ENCODE peak calls at places on chromosomes 3 and 15, in nine cellular contexts. Y is H1, L is spleen, X is suprapubic skin, T is body of pancreas, P is ovary, M is tibial nerve, V is HepG2, I is breast epithelium. G is an unnamed sample.

GRCh38 chr3:144774897-144775296 is 803.3 kb downstream of the DIPK2A start:
- DNase-seq in Y (no peak), L (no peak), X (no peak), T (no peak), P (no peak), M (no peak), V (no peak), I (no peak), G (no peak)

GRCh38 chr3:129235310-129235917 is 14.0 kb upstream of the COPG1 start:
- DNase-seq in Y (no peak), L (no peak), X (no peak), T (no peak), P (no peak), M (no peak), V (no peak), I (no peak), G (no peak)

GRCh38 chr15:76903251-76903681 is 1.9 kb downstream of the SCAPER start:
- DNase-seq in Y (no peak), L (no peak), X (no peak), T (no peak), P (no peak), M (no peak), V (peak; percentile 27), I (no peak), G (no peak)

GRCh38 chr3:138942861-138943623 is 3.9 kb downstream of the FOXL2 start:
- DNase-seq in Y (no peak), L (no peak), X (no peak), T (no peak), P (no peak), M (no peak), V (no peak), I (no peak), G (no peak)

GRCh38 chr15:87498545-87498944 is 758.0 kb downstream of the NTRK3 start:
- DNase-seq in Y (no peak), L (no peak), X (no peak), T (no peak), P (no peak), M (no peak), V (no peak), I (no peak), G (no peak)

GRCh38 chr15:50355612-50355905 is 561 bp upstream of the GABPB1 start:
- DNase-seq in Y (no peak), L (no peak), X (no peak), T (no peak), P (no peak), M (no peak), V (no peak), I (no peak), G (no peak)

GRCh38 chr15:69154684-69155083 is 5.8 kb upstream of the GLCE start:
- DNase-seq in Y (no peak), L (no peak), X (no peak), T (no peak), P (no peak), M (no peak), V (no peak), I (no peak), G (no peak)

GRCh38 chr3:142929109-142929508 is 34.4 kb downstream of the PAQR9 start:
- DNase-seq in Y (no peak), L (no peak), X (no peak), T (peak; percentile 67), P (no peak), M (no peak), V (peak; percentile 55), I (no peak), G (no peak)

GRCh38 chr3:186286114-186286513 is 75.9 kb downstream of the DGKG start:
- DNase-seq in Y (no peak), L (no peak), X (no peak), T (no peak), P (no peak), M (no peak), V (no peak), I (no peak), G (no peak)

GRCh38 chr3:196694202-196694638 is 17.8 kb downstream of the CEP19 start:
- DNase-seq in Y (no peak), L (no peak), X (no peak), T (no peak), P (no peak), M (no peak), V (no peak), I (no peak), G (no peak)

GRCh38 chr15:63389902-63390301 is 8.3 kb upstream of the CA12 start:
- DNase-seq in Y (no peak), L (no peak), X (peak; percentile 77), T (peak; percentile 99), P (no peak), M (no peak), V (peak; percentile 23), I (peak; percentile 83), G (no peak)

GRCh38 chr15:67883228-67883773 is 43.5 kb upstream of the RNU6-1 start:
- DNase-seq in Y (no peak), L (no peak), X (no peak), T (no peak), P (no peak), M (no peak), V (no peak), I (no peak), G (no peak)

GRCh38 chr3:101827211-101828174 is 21.8 kb upstream of the NFKBIZ start:
- DNase-seq in Y (no peak), L (peak; percentile 94), X (peak; percentile 85), T (peak; percentile 81), P (peak; percentile 76), M (peak; percentile 60), V (peak; percentile 59), I (peak; percentile 75), G (peak; percentile 80)

GRCh38 chr15:47507221-47507985 is 209.9 kb upstream of the SEMA6D start:
- DNase-seq in Y (no peak), L (no peak), X (no peak), T (no peak), P (no peak), M (no peak), V (no peak), I (no peak), G (no peak)

DNA sequence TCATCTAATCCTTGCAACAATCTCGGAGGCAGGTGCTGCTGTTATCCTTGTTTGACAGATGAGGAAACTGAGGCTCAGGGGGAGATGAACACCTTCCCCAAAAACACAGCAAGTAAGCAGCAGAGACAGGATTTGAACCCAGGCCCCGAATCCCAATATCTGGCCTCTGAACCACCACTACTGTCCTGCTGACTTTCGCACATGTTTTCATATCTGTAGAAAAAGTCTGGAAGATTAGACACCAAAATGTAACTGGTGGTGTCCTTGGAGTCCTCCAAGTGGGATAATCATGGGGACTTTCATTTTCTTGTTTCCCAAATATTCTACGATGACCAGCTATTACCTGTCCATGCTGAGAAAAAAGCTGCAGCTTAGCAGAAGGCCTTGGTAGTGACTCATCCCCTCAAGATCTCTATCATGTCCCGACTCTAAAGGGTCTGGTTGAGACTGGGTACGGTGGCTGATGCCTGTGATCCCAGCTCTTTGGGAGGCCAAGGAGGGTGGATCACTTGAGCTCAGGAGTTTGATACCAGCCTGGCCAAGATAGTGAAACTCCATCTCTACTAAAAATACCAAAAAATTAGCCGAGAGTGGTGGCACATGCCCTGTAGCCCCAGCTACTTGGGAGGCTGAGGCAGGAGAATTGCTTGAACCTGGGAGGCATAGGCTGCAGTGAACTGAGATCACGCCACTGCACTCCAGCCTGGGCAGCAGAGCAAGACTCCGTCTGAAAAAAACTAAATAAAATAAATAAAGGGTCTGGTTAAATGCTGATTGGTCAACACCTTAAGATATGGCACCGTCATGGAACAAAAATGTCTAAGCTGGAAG is 8.6 kb downstream of the IRAK2 start:
- DNase-seq in Y (no peak), L (no peak), X (no peak), T (no peak), P (no peak), M (no peak), V (no peak), I (no peak), G (no peak)
- H3K27ac ChIP-seq in Y (no peak overlapping the region), L (peak overlapping the region; percentile 84), X (peak overlapping the region; percentile 71), T (no peak overlapping the region), P (no peak overlapping the region), M (peak overlapping the region; percentile 81), V (peak overlapping the region; percentile 56), I (peak overlapping the region; percentile 81), G (peak overlapping the region; percentile 57)

DNA sequence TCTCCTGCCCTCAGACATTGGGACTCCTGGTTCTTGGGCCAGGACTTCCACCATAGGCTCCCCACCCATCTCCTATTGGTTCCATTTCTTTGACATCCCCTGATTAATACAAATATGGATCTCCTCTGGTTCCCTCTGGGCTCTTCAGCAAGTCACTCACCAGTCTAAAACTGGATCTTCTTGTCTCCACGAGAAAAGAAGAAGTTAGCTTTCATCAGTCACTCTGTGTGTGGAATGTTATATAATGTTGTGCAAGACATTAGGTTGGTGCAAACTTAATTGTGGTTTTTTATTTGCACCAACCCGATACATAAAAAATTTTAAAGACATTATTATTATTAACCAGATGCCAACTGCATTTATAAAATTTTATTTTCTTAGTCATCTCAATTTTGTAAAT is 35.3 kb upstream of the IL12A start:
- DNase-seq in Y (no peak), L (no peak), X (no peak), T (no peak), P (no peak), M (no peak), V (no peak), I (no peak), G (no peak)
- H3K36me3 ChIP-seq in Y (no peaks in the 10 kb centered on the region), L (no peaks in the 10 kb centered on the region), X (no peaks in the 10 kb centered on the region), T (no peaks in the 10 kb centered on the region), P (no peaks in the 10 kb centered on the region), M (no peaks in the 10 kb centered on the region), V (no peaks in the 10 kb centered on the region), I (no peaks in the 10 kb centered on the region), G (no peaks in the 10 kb centered on the region)

GRCh38 chr3:16101295-16102186 is 72.9 kb upstream of the GALNT15 start:
- DNase-seq in Y (peak; percentile 1), L (no peak), X (no peak), T (no peak), P (no peak), M (no peak), V (peak; percentile 49), I (peak; percentile 30), G (no peak)
- TF ChIP-seq POLR2A in Y (no peak), L (no peak), X (no peak), T (no peak), P (no peak), M (no peak), V (no peak), I (no peak), G (no peak)

GRCh38 chr15:29037997-29038700 is 152.4 kb downstream of the APBA2 start:
- DNase-seq in Y (no peak), L (peak; percentile 16), X (no peak), T (no peak), P (no peak), M (no peak), V (no peak), I (no peak), G (no peak)

GRCh38 chr15:29040367-29040745 is 154.6 kb downstream of the APBA2 start:
- DNase-seq in Y (no peak), L (no peak), X (no peak), T (no peak), P (no peak), M (no peak), V (no peak), I (no peak), G (no peak)

GRCh38 chr15:29035571-29036285 is 150.0 kb downstream of the APBA2 start:
- DNase-seq in Y (no peak), L (no peak), X (no peak), T (peak; percentile 75), P (no peak), M (no peak), V (no peak), I (no peak), G (no peak)

GRCh38 chr15:29043731-29044485 is 158.1 kb downstream of the APBA2 start:
- DNase-seq in Y (no peak), L (peak; percentile 17), X (no peak), T (no peak), P (no peak), M (no peak), V (no peak), I (no peak), G (no peak)

GRCh38 chr15:29039466-29040366 is 153.9 kb downstream of the APBA2 start:
- DNase-seq in Y (no peak), L (no peak), X (no peak), T (no peak), P (no peak), M (no peak), V (no peak), I (no peak), G (no peak)
- H3K27ac ChIP-seq in Y (no peak overlapping the region), L (no peak overlapping the region), X (no peak overlapping the region), T (no peak overlapping the region), P (no peak overlapping the region), M (no peak overlapping the region), V (no peak overlapping the region), I (no peak overlapping the region), G (no peak overlapping the region)